ENCODE peak calls at places on chromosomes 12 and 14, in five cellular contexts. X is ovary, I is NCI-H774, M is choroid plexus epithelial cell, L is GM23338. E is an unnamed sample.

GRCh38 chr12:124136796-124137195 is 158.1 kb upstream of the RFLNA start:
- DNase-seq in X (no peak), I (no peak), M (no peak), L (no peak), E (no peak)

GRCh38 chr14:71725802-71726638 is 206.2 kb upstream of the RGS6 start:
- DNase-seq in X (no peak), I (no peak), M (peak), L (no peak), E (peak)

GRCh38 chr14:74299061-74299545 is 3.6 kb downstream of the ABCD4 start:
- DNase-seq in X (no peak), I (no peak), M (no peak), L (no peak), E (no peak)

GRCh38 chr14:70721542-70721941 is 79.8 kb downstream of the TTC9 start:
- DNase-seq in X (no peak), I (no peak), M (peak), L (no peak), E (peak)

GRCh38 chr12:97267803-97268202 is 194.8 kb upstream of the RMST start:
- DNase-seq in X (no peak), I (no peak), M (no peak), L (peak), E (no peak)

GRCh38 chr12:12265571-12266388 is 1.1 kb downstream of the LRP6 start:
- DNase-seq in X (no peak), I (no peak), M (peak), L (no peak), E (peak)

GRCh38 chr14:22646570-22647254 is 2.6 kb upstream of the OR6J1 start:
- DNase-seq in X (no peak), I (no peak), M (peak), L (no peak), E (peak)

GRCh38 chr12:21971344-21971743 is 30.1 kb upstream of the ABCC9 start:
- DNase-seq in X (no peak), I (no peak), M (no peak), L (peak), E (no peak)

GRCh38 chr14:35088514-35088913 is 33.3 kb downstream of the PPP2R3C start:
- DNase-seq in X (no peak), I (no peak), M (peak), L (no peak), E (peak)

GRCh38 chr12:49866859-49867579 is 24.1 kb upstream of the BCDIN3D start:
- DNase-seq in X (peak), I (peak), M (peak), L (peak), E (peak)

GRCh38 chr12:123139926-123140674 is 10.8 kb downstream of the PITPNM2 start:
- DNase-seq in X (peak), I (peak), M (no peak), L (peak), E (peak)

GRCh38 chr12:94148841-94149780 is 734 bp downstream of the PLXNC1 start:
- DNase-seq in X (peak), I (no peak), M (peak), L (peak), E (no peak)

GRCh38 chr14:94632305-94632590 is 20.1 kb downstream of the SERPINA3 start:
- DNase-seq in X (no peak), I (no peak), M (no peak), L (no peak), E (no peak)

GRCh38 chr14:55470025-55470424 is 29.6 kb upstream of the TBPL2 start:
- DNase-seq in X (no peak), I (no peak), M (no peak), L (no peak), E (peak)

GRCh38 chr12:110403146-110403974 is at the start of gene ANAPC7:
- DNase-seq in X (peak), I (peak), M (peak), L (peak), E (peak)

GRCh38 chr14:39243831-39244230 is 10.1 kb downstream of the MIA2 start:
- DNase-seq in X (no peak), I (no peak), M (no peak), L (no peak), E (no peak)

GRCh38 chr14:68784298-68784910 is 8.5 kb downstream of the ZFP36L1 start:
- DNase-seq in X (peak), I (no peak), M (no peak), L (no peak), E (peak)

GRCh38 chr14:79333198-79333546 is 878.1 kb downstream of the DIO2 start:
- DNase-seq in X (no peak), I (no peak), M (no peak), L (no peak), E (no peak)

GRCh38 chr14:64937821-64938193 is 4.7 kb downstream of the GPX2 start:
- DNase-seq in X (no peak), I (no peak), M (peak), L (no peak), E (peak)

GRCh38 chr14:35122696-35123387 is 490 bp downstream of the PRORP start:
- DNase-seq in X (no peak), I (no peak), M (peak), L (peak), E (peak)

GRCh38 chr12:56589783-56590182 is 40.3 kb downstream of the BAZ2A start:
- DNase-seq in X (no peak), I (no peak), M (no peak), L (no peak), E (no peak)

GRCh38 chr14:89614009-89614691 is 197.1 kb upstream of the FOXN3 start:
- DNase-seq in X (no peak), I (no peak), M (no peak), L (no peak), E (no peak)

GRCh38 chr12:127399451-127399850 is 867.5 kb upstream of the TMEM132C start:
- DNase-seq in X (no peak), I (no peak), M (no peak), L (no peak), E (no peak)

GRCh38 chr14:77892381-77892871 is 92.5 kb downstream of the ADCK1 start:
- DNase-seq in X (no peak), I (no peak), M (peak), L (no peak), E (peak)

GRCh38 chr12:55707841-55708694 is at the start of gene ITGA7:
- DNase-seq in X (peak), I (peak), M (no peak), L (peak), E (no peak)

GRCh38 chr14:39558525-39558924 is 126.3 kb upstream of the FBXO33 start:
- DNase-seq in X (no peak), I (no peak), M (no peak), L (no peak), E (peak)